ENCODE peak calls at places on chromosomes 2 and 18, in four cellular contexts. One of them, this sample, is unnamed.

GRCh38 chr18:23248826-23249225 is 113.5 kb downstream of the CABLES1 start:
- DNase-seq in cardiac fibroblast: no peak
- DNase-seq in stimulated activated CD4-positive, alpha-beta T cell treated with anti-CD3 and anti-CD28 coated beads, Interleukin-15, amount 100 ng/mL, for 1 hour: no peak
- DNase-seq in upper lobe of right lung: no peak
- DNase-seq in this sample: no peak

GRCh38 chr2:189519631-189520387 is 60.8 kb downstream of the SLC40A1 start:
- DNase-seq in cardiac fibroblast: no peak
- DNase-seq in stimulated activated CD4-positive, alpha-beta T cell treated with anti-CD3 and anti-CD28 coated beads, Interleukin-15, amount 100 ng/mL, for 1 hour: no peak
- DNase-seq in upper lobe of right lung: no peak
- DNase-seq in this sample: no peak

GRCh38 chr2:54720563-54720962 is 2.9 kb upstream of the EML6 start:
- DNase-seq in cardiac fibroblast: peak
- DNase-seq in stimulated activated CD4-positive, alpha-beta T cell treated with anti-CD3 and anti-CD28 coated beads, Interleukin-15, amount 100 ng/mL, for 1 hour: no peak
- DNase-seq in upper lobe of right lung: no peak
- DNase-seq in this sample: no peak

GRCh38 chr2:42040643-42041277 is 7.1 kb upstream of the PKDCC start:
- DNase-seq in cardiac fibroblast: no peak
- DNase-seq in stimulated activated CD4-positive, alpha-beta T cell treated with anti-CD3 and anti-CD28 coated beads, Interleukin-15, amount 100 ng/mL, for 1 hour: no peak
- DNase-seq in upper lobe of right lung: no peak
- DNase-seq in this sample: no peak

GRCh38 chr2:192162392-192163042 is 32.2 kb downstream of the TMEFF2 start:
- DNase-seq in cardiac fibroblast: peak
- DNase-seq in stimulated activated CD4-positive, alpha-beta T cell treated with anti-CD3 and anti-CD28 coated beads, Interleukin-15, amount 100 ng/mL, for 1 hour: peak
- DNase-seq in upper lobe of right lung: no peak
- DNase-seq in this sample: peak

GRCh38 chr2:48306409-48307284 is 223.3 kb upstream of the STON1 start:
- DNase-seq in cardiac fibroblast: peak
- DNase-seq in stimulated activated CD4-positive, alpha-beta T cell treated with anti-CD3 and anti-CD28 coated beads, Interleukin-15, amount 100 ng/mL, for 1 hour: no peak
- DNase-seq in upper lobe of right lung: no peak
- DNase-seq in this sample: no peak

GRCh38 chr2:232229917-232230310 is 148.6 kb upstream of the ALPP start:
- DNase-seq in cardiac fibroblast: peak
- DNase-seq in stimulated activated CD4-positive, alpha-beta T cell treated with anti-CD3 and anti-CD28 coated beads, Interleukin-15, amount 100 ng/mL, for 1 hour: no peak
- DNase-seq in upper lobe of right lung: no peak
- DNase-seq in this sample: no peak

GRCh38 chr2:200408428-200409311 is 101.2 kb downstream of the KCTD18 start:
- DNase-seq in cardiac fibroblast: peak
- DNase-seq in stimulated activated CD4-positive, alpha-beta T cell treated with anti-CD3 and anti-CD28 coated beads, Interleukin-15, amount 100 ng/mL, for 1 hour: no peak
- DNase-seq in upper lobe of right lung: no peak
- DNase-seq in this sample: no peak

GRCh38 chr2:16745466-16745865 is 79.8 kb upstream of the CYRIA start:
- DNase-seq in cardiac fibroblast: no peak
- DNase-seq in stimulated activated CD4-positive, alpha-beta T cell treated with anti-CD3 and anti-CD28 coated beads, Interleukin-15, amount 100 ng/mL, for 1 hour: no peak
- DNase-seq in upper lobe of right lung: no peak
- DNase-seq in this sample: no peak

GRCh38 chr2:55511508-55512124 is 7.9 kb upstream of the CFAP36 start:
- DNase-seq in cardiac fibroblast: peak
- DNase-seq in stimulated activated CD4-positive, alpha-beta T cell treated with anti-CD3 and anti-CD28 coated beads, Interleukin-15, amount 100 ng/mL, for 1 hour: no peak
- DNase-seq in upper lobe of right lung: no peak
- DNase-seq in this sample: no peak

GRCh38 chr2:234146087-234146826 is 95.8 kb downstream of the SPP2 start:
- DNase-seq in cardiac fibroblast: peak
- DNase-seq in stimulated activated CD4-positive, alpha-beta T cell treated with anti-CD3 and anti-CD28 coated beads, Interleukin-15, amount 100 ng/mL, for 1 hour: no peak
- DNase-seq in upper lobe of right lung: no peak
- DNase-seq in this sample: no peak

GRCh38 chr18:33605250-33605649 is 27.2 kb downstream of the ASXL3 start:
- DNase-seq in cardiac fibroblast: no peak
- DNase-seq in stimulated activated CD4-positive, alpha-beta T cell treated with anti-CD3 and anti-CD28 coated beads, Interleukin-15, amount 100 ng/mL, for 1 hour: no peak
- DNase-seq in upper lobe of right lung: no peak
- DNase-seq in this sample: no peak

GRCh38 chr2:70525032-70525431 is 28.6 kb downstream of the TGFA start:
- DNase-seq in cardiac fibroblast: peak
- DNase-seq in stimulated activated CD4-positive, alpha-beta T cell treated with anti-CD3 and anti-CD28 coated beads, Interleukin-15, amount 100 ng/mL, for 1 hour: no peak
- DNase-seq in upper lobe of right lung: no peak
- DNase-seq in this sample: no peak

GRCh38 chr2:109447811-109448210 is 166.0 kb downstream of the SEPTIN10 start:
- DNase-seq in cardiac fibroblast: no peak
- DNase-seq in stimulated activated CD4-positive, alpha-beta T cell treated with anti-CD3 and anti-CD28 coated beads, Interleukin-15, amount 100 ng/mL, for 1 hour: no peak
- DNase-seq in upper lobe of right lung: no peak
- DNase-seq in this sample: no peak

GRCh38 chr2:238389985-238390682 is 36.6 kb upstream of the ASB1 start:
- DNase-seq in cardiac fibroblast: no peak
- DNase-seq in stimulated activated CD4-positive, alpha-beta T cell treated with anti-CD3 and anti-CD28 coated beads, Interleukin-15, amount 100 ng/mL, for 1 hour: no peak
- DNase-seq in upper lobe of right lung: peak
- DNase-seq in this sample: no peak

GRCh38 chr2:241974096-241974495 is 104.6 kb downstream of the RTP5 start:
- DNase-seq in cardiac fibroblast: no peak
- DNase-seq in stimulated activated CD4-positive, alpha-beta T cell treated with anti-CD3 and anti-CD28 coated beads, Interleukin-15, amount 100 ng/mL, for 1 hour: no peak
- DNase-seq in upper lobe of right lung: no peak
- DNase-seq in this sample: no peak

GRCh38 chr2:5845798-5846197 is 153.6 kb downstream of the SOX11 start:
- DNase-seq in cardiac fibroblast: no peak
- DNase-seq in stimulated activated CD4-positive, alpha-beta T cell treated with anti-CD3 and anti-CD28 coated beads, Interleukin-15, amount 100 ng/mL, for 1 hour: no peak
- DNase-seq in upper lobe of right lung: no peak
- DNase-seq in this sample: no peak

GRCh38 chr2:36361396-36361795 is 5.8 kb downstream of the CRIM1 start:
- DNase-seq in cardiac fibroblast: peak
- DNase-seq in stimulated activated CD4-positive, alpha-beta T cell treated with anti-CD3 and anti-CD28 coated beads, Interleukin-15, amount 100 ng/mL, for 1 hour: no peak
- DNase-seq in upper lobe of right lung: no peak
- DNase-seq in this sample: no peak

GRCh38 chr2:143525536-143525935 is 396.3 kb downstream of the ARHGAP15 start:
- DNase-seq in cardiac fibroblast: no peak
- DNase-seq in stimulated activated CD4-positive, alpha-beta T cell treated with anti-CD3 and anti-CD28 coated beads, Interleukin-15, amount 100 ng/mL, for 1 hour: no peak
- DNase-seq in upper lobe of right lung: no peak
- DNase-seq in this sample: no peak

GRCh38 chr2:197092431-197092830 is 165.9 kb upstream of the PGAP1 start:
- DNase-seq in cardiac fibroblast: peak
- DNase-seq in stimulated activated CD4-positive, alpha-beta T cell treated with anti-CD3 and anti-CD28 coated beads, Interleukin-15, amount 100 ng/mL, for 1 hour: no peak
- DNase-seq in upper lobe of right lung: no peak
- DNase-seq in this sample: no peak

GRCh38 chr18:78934551-78935225 is 44.9 kb upstream of the SALL3 start:
- DNase-seq in cardiac fibroblast: no peak
- DNase-seq in stimulated activated CD4-positive, alpha-beta T cell treated with anti-CD3 and anti-CD28 coated beads, Interleukin-15, amount 100 ng/mL, for 1 hour: no peak
- DNase-seq in upper lobe of right lung: no peak
- DNase-seq in this sample: no peak

GRCh38 chr2:31725444-31725843 is 144.7 kb upstream of the SRD5A2 start:
- DNase-seq in cardiac fibroblast: no peak
- DNase-seq in stimulated activated CD4-positive, alpha-beta T cell treated with anti-CD3 and anti-CD28 coated beads, Interleukin-15, amount 100 ng/mL, for 1 hour: no peak
- DNase-seq in upper lobe of right lung: no peak
- DNase-seq in this sample: no peak

GRCh38 chr2:213199871-213200270 is 48.5 kb upstream of the IKZF2 start:
- DNase-seq in cardiac fibroblast: peak
- DNase-seq in stimulated activated CD4-positive, alpha-beta T cell treated with anti-CD3 and anti-CD28 coated beads, Interleukin-15, amount 100 ng/mL, for 1 hour: no peak
- DNase-seq in upper lobe of right lung: no peak
- DNase-seq in this sample: no peak

GRCh38 chr2:122514451-122514996 is 759.1 kb downstream of the TSN start:
- DNase-seq in cardiac fibroblast: peak
- DNase-seq in stimulated activated CD4-positive, alpha-beta T cell treated with anti-CD3 and anti-CD28 coated beads, Interleukin-15, amount 100 ng/mL, for 1 hour: no peak
- DNase-seq in upper lobe of right lung: no peak
- DNase-seq in this sample: no peak

GRCh38 chr2:166609183-166609959 is 115.3 kb upstream of the SCN7A start:
- DNase-seq in cardiac fibroblast: no peak
- DNase-seq in stimulated activated CD4-positive, alpha-beta T cell treated with anti-CD3 and anti-CD28 coated beads, Interleukin-15, amount 100 ng/mL, for 1 hour: no peak
- DNase-seq in upper lobe of right lung: peak
- DNase-seq in this sample: no peak

GRCh38 chr2:198731842-198732421 is 725.8 kb downstream of the SATB2 start:
- DNase-seq in cardiac fibroblast: peak
- DNase-seq in stimulated activated CD4-positive, alpha-beta T cell treated with anti-CD3 and anti-CD28 coated beads, Interleukin-15, amount 100 ng/mL, for 1 hour: no peak
- DNase-seq in upper lobe of right lung: no peak
- DNase-seq in this sample: no peak

GRCh38 chr2:9095226-9095625 is 91.7 kb upstream of the MBOAT2 start:
- DNase-seq in cardiac fibroblast: no peak
- DNase-seq in stimulated activated CD4-positive, alpha-beta T cell treated with anti-CD3 and anti-CD28 coated beads, Interleukin-15, amount 100 ng/mL, for 1 hour: no peak
- DNase-seq in upper lobe of right lung: no peak
- DNase-seq in this sample: no peak

GRCh38 chr18:3305933-3306332 is 44.0 kb downstream of the MYL12B start:
- DNase-seq in cardiac fibroblast: peak
- DNase-seq in stimulated activated CD4-positive, alpha-beta T cell treated with anti-CD3 and anti-CD28 coated beads, Interleukin-15, amount 100 ng/mL, for 1 hour: no peak
- DNase-seq in upper lobe of right lung: no peak
- DNase-seq in this sample: no peak

GRCh38 chr2:226511327-226511726 is 288.3 kb downstream of the IRS1 start:
- DNase-seq in cardiac fibroblast: no peak
- DNase-seq in stimulated activated CD4-positive, alpha-beta T cell treated with anti-CD3 and anti-CD28 coated beads, Interleukin-15, amount 100 ng/mL, for 1 hour: no peak
- DNase-seq in upper lobe of right lung: no peak
- DNase-seq in this sample: no peak

GRCh38 chr2:220857371-220857770 is 714.7 kb downstream of the EPHA4 start:
- DNase-seq in cardiac fibroblast: no peak
- DNase-seq in stimulated activated CD4-positive, alpha-beta T cell treated with anti-CD3 and anti-CD28 coated beads, Interleukin-15, amount 100 ng/mL, for 1 hour: no peak
- DNase-seq in upper lobe of right lung: no peak
- DNase-seq in this sample: no peak

GRCh38 chr18:50649821-50650220 is 89.9 kb downstream of the MAPK4 start:
- DNase-seq in cardiac fibroblast: peak
- DNase-seq in stimulated activated CD4-positive, alpha-beta T cell treated with anti-CD3 and anti-CD28 coated beads, Interleukin-15, amount 100 ng/mL, for 1 hour: no peak
- DNase-seq in upper lobe of right lung: peak
- DNase-seq in this sample: no peak

GRCh38 chr2:160387558-160388262 is 105.9 kb downstream of the RBMS1 start:
- DNase-seq in cardiac fibroblast: peak
- DNase-seq in stimulated activated CD4-positive, alpha-beta T cell treated with anti-CD3 and anti-CD28 coated beads, Interleukin-15, amount 100 ng/mL, for 1 hour: no peak
- DNase-seq in upper lobe of right lung: no peak
- DNase-seq in this sample: no peak